ENCODE peak calls at places on chromosomes 7 and 10, in four cellular contexts. K is HEK293T, P is K562, M is HepG2. G is an unnamed sample.

GRCh38 chr7:82726038-82726800 is 282.6 kb upstream of the CACNA2D1 start:
- DNase-seq in K (no peak), P (no peak), M (no peak), G (no peak)

GRCh38 chr7:43294080-43294630 is 181.7 kb downstream of the HECW1 start:
- DNase-seq in K (no peak), P (no peak), M (no peak), G (no peak)

GRCh38 chr7:2802082-2802481 is 42.0 kb downstream of the GNA12 start:
- DNase-seq in K (no peak), P (no peak), M (no peak), G (no peak)

GRCh38 chr10:1151071-1152033 is 95.2 kb downstream of the WDR37 start:
- DNase-seq in K (no peak), P (no peak), M (no peak), G (no peak)

GRCh38 chr7:3346082-3346481 is 45.0 kb downstream of the SDK1 start:
- DNase-seq in K (no peak), P (no peak), M (no peak), G (no peak)

GRCh38 chr10:97039538-97040247 is 146.1 kb downstream of the SLIT1 start:
- DNase-seq in K (no peak), P (no peak), M (no peak), G (no peak)

GRCh38 chr7:2939193-2939885 is 95.2 kb upstream of the GNA12 start:
- DNase-seq in K (no peak), P (no peak), M (no peak), G (no peak)

GRCh38 chr7:120993011-120993574 is 4.6 kb downstream of the CPED1 start:
- DNase-seq in K (no peak), P (no peak), M (no peak), G (no peak)

GRCh38 chr10:107545717-107546116 is 381.2 kb upstream of the SORCS1 start:
- DNase-seq in K (no peak), P (no peak), M (no peak), G (no peak)

GRCh38 chr7:9719303-9719702 is 1254.4 kb upstream of the PHF14 start:
- DNase-seq in K (no peak), P (no peak), M (no peak), G (no peak)

GRCh38 chr7:16741676-16742075 is 11.9 kb upstream of the TSPAN13 start:
- DNase-seq in K (no peak), P (no peak), M (no peak), G (no peak)

GRCh38 chr7:131104611-131105293 is 222.9 kb upstream of the MKLN1 start:
- DNase-seq in K (no peak), P (no peak), M (no peak), G (no peak)

GRCh38 chr7:136605532-136606329 is 262.7 kb upstream of the CHRM2 start:
- DNase-seq in K (no peak), P (no peak), M (no peak), G (no peak)

GRCh38 chr7:84455788-84456187 is 261.2 kb upstream of the SEMA3A start:
- DNase-seq in K (no peak), P (no peak), M (no peak), G (no peak)

GRCh38 chr10:75105576-75106197 is 5.8 kb upstream of the SAMD8 start:
- DNase-seq in K (no peak), P (no peak), M (no peak), G (no peak)

DNA sequence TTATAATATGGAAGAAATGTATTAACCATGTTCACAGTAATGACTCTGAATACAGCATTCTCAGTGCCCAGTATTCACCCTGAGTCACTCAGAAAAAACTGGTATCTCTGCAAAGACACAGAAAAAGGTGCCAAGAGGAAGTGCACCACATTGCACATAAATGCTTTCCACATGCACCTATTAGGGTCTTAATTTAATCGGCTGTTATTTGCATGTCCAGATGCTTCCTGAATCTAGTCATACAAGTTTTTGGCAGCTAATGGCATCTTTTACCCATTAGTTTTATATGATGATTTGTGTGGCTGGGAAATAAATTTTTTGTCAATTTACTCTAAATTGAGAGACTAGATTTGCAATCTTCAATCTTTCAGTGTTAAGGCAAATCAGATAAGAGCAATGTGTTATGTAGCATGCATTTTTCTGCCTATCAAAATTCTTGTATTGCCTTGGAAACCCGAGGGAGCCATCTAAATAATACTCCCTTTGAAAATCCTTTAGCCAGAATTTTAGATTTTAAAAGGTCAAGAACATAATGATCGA is 58.2 kb downstream of the ZNF680 start:
- DNase-seq in K (no peak), P (no peak), M (no peak), G (no peak)
- TF ChIP-seq TARDBP in K (no peak), P (no peak), M (no peak), G (no peak)

GRCh38 chr7:107528461-107528860 is 35.3 kb downstream of the COG5 start:
- DNase-seq in K (no peak), P (no peak), M (peak; percentile 20), G (no peak)
- TF ChIP-seq TARDBP in K (no peak), P (no peak), M (no peak), G (no peak)

DNA sequence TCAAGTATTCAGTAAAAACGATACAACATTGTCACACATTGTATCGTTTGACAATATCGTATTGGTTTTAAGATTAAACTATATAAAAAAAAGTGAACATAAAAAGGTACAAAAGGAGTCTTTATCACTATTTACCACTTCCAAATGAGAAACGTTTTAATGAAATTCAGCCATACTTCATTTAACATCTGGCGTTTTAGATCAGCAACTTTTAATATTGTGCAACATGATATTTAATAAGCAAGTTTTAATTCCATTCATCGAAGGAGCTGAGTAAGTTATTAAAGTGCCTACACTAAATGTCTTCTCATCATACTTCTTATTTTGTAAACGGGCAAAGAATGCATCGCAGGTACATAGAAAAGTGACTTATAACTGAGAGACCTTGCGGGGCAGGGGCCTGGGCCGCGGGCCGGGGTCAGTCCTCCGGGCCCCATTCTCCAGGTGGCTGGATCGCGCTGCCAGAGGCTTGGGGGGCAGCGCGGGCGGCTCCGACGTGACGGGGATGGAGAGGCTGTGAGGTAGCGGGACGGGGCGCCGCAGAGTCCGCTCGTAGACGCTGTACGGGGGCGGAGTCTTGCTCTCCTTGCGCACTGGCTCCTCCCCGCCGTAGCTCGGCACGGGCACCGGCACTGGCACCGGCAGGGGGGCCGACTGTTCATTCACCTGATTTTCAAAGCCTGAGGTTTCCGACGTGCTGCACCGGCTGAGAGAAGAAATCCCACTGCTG is 165.8 kb upstream of the IMMP2L start:
- DNase-seq in K (no peak), P (no peak), M (no peak), G (no peak)
- TF ChIP-seq TARDBP in K (no peak), P (no peak), M (no peak), G (no peak)

GRCh38 chr7:150721970-150722373 is 5.6 kb downstream of the GIMAP1 start:
- DNase-seq in K (no peak), P (no peak), M (no peak), G (no peak)
- TF ChIP-seq TARDBP in K (no peak), P (no peak), M (no peak), G (no peak)

DNA sequence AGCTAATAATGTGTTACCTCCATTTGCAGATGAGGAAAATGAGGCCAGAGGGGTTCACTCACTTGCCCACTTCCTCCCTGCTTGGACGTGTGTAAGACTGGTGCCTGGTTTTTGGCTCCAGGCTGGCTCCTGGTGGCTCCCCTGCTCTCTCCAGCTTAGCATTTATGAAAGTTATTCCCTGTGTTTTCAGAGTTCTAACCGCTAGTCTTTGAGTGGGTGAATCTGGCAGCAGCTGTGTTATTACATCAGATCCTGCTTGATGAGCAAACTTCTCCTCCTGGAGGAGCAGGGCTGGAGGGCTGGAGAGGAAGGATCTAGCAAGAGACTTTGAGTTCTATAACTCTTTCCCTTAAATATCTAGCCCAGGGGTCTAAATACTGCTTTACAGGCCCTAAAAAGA is 80.9 kb upstream of the AGBL3 start:
- DNase-seq in K (no peak), P (no peak), M (no peak), G (no peak)
- TF ChIP-seq TARDBP in K (no peak), P (no peak), M (no peak), G (no peak)

DNA sequence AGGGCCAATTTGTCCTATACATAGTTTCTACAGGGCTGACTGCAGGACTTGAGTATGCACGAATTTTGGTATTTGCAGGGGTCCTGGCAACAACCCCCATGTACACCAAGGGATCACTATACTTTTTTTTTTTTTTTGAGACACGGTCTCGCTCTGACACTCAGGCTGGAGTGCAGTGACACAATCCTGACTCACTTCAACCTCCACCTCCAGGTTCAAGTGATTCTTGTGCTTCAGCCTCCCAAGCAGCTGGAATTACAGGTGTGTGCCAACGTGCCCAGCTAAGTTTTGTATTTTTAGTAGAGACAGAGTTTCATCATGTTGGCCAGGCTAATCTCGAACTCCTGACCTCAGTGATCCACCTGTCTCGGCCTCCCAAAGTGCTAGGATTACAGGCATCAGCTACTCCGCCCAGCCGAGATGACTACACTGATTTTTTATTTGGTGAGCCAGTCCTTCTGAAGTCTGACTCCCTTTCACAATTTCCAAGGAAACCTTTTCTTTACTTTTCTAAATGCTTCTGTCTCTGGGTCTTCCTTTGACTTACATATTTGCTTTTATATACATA is 19.8 kb downstream of the CFAP70 start:
- DNase-seq in K (no peak), P (no peak), M (no peak), G (no peak)
- TF ChIP-seq TARDBP in K (no peak), P (no peak), M (no peak), G (no peak)

GRCh38 chr10:104329754-104330153 is 8.5 kb downstream of the ITPRIP start:
- DNase-seq in K (no peak), P (no peak), M (no peak), G (no peak)

GRCh38 chr10:104332243-104333036 is 5.8 kb downstream of the ITPRIP start:
- DNase-seq in K (no peak), P (peak; percentile 37), M (no peak), G (no peak)

GRCh38 chr10:104330168-104331117 is 7.8 kb downstream of the ITPRIP start:
- DNase-seq in K (no peak), P (no peak), M (peak; percentile 25), G (no peak)

GRCh38 chr10:104333037-104333727 is 5.1 kb downstream of the ITPRIP start:
- DNase-seq in K (no peak), P (peak; percentile 57), M (no peak), G (no peak)

DNA sequence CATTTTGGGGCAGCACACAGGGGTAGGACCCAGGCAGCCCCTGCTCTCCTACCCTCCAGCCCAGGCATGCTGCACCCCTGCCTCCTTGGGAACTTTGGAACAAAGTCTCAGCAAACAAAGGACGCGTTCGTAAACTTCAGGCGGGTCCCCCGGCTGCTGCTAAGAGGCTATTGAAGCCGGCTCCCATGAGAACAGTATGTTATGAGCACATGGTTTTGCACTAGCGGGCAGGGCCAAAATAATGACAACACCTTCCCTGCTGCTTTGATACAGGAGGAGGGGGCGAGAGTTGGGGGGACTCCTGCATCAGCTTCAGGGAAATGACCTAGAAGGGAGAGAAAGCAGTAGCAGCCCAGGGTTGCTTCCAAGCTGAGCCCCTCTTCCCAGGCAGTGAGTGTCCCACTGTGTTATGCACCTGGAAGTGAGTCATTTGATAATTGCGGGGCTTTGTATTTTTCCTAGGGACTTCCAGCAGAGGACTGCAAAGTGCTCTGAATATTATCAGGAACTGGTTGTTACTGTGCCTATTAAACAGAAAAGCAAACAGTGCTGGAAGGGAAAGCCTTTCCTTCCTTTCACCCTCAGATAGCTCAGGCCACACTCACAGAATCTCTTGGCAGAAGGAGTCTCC is 6.9 kb downstream of the ITPRIP start:
- DNase-seq in K (peak; percentile 42), P (no peak), M (peak; percentile 70), G (no peak)
- TF ChIP-seq TARDBP in K (no peak), P (no peak), M (no peak), G (no peak)

GRCh38 chr10:132302911-132303310 is 4.8 kb downstream of the STK32C start:
- DNase-seq in K (no peak), P (no peak), M (no peak), G (no peak)
- TF ChIP-seq TARDBP in K (no peak), P (no peak), M (no peak), G (no peak)

G was measured in GM12878.